ENCODE peak calls at places on chromosomes 5 and 9, in seven cellular contexts. Z, J, W, D, U, I and F are unnamed samples.
A peak's percentile ranks its signal among the peaks of the same experiment; 100 is the strongest.

GRCh38 chr9:13960011-13960765 is 353.8 kb downstream of the NFIB start:
- DNase-seq in I (no peak), U (no peak), W (peak; percentile 40), J (no peak), Z (no peak), D (no peak), F (peak; percentile 37)

GRCh38 chr9:16337322-16338029 is 533.0 kb downstream of the BNC2 start:
- DNase-seq in I (no peak), J (peak; percentile 96), D (peak; percentile 65), Z (no peak), W (no peak), U (peak; percentile 80), F (peak; percentile 63)

GRCh38 chr9:78288214-78288892 is 8.6 kb upstream of the PSAT1 start:
- DNase-seq in J (no peak), I (no peak), U (peak; percentile 18), Z (no peak), D (no peak), W (no peak), F (no peak)

GRCh38 chr9:92094655-92095054 is 20.6 kb downstream of the SPTLC1 start:
- DNase-seq in W (no peak), J (peak; percentile 5), U (peak; percentile 75), D (no peak), Z (no peak), I (no peak), F (peak; percentile 42)

GRCh38 chr5:66653380-66653779 is 57.2 kb downstream of the MAST4 start:
- DNase-seq in U (peak; percentile 54), D (no peak), W (no peak), J (peak; percentile 71), I (no peak), Z (no peak), F (no peak)

GRCh38 chr9:100309992-100310391 is 42.8 kb downstream of the TEX10 start:
- DNase-seq in I (no peak), D (no peak), W (no peak), U (no peak), J (no peak), Z (no peak), F (peak; percentile 19)

GRCh38 chr5:45521067-45521466 is 175.1 kb downstream of the HCN1 start:
- DNase-seq in U (no peak), Z (no peak), D (no peak), I (peak; percentile 67), W (no peak), J (peak; percentile 60), F (peak; percentile 52)

GRCh38 chr5:9188131-9188530 is 357.7 kb downstream of the SEMA5A start:
- DNase-seq in Z (no peak), W (no peak), J (peak; percentile 92), D (peak; percentile 58), I (no peak), U (peak; percentile 32), F (peak; percentile 95)

GRCh38 chr9:111037744-111038335 is 430 bp downstream of the LPAR1 start:
- DNase-seq in U (peak; percentile 14), Z (no peak), D (no peak), W (peak; percentile 30), J (peak; percentile 35), I (peak; percentile 51), F (peak; percentile 53)

GRCh38 chr9:95049761-95050160 is 267.7 kb downstream of the FANCC start:
- DNase-seq in Z (no peak), J (no peak), W (no peak), U (no peak), I (no peak), D (no peak), F (no peak)

GRCh38 chr5:73606206-73606753 is 19.7 kb upstream of the ARHGEF28 start:
- DNase-seq in W (no peak), U (no peak), J (no peak), I (no peak), D (no peak), Z (no peak), F (peak; percentile 26)
- H3K4me3 ChIP-seq in W (no peak overlapping the region), U (no peak overlapping the region), J (no peak overlapping the region), I (no peak overlapping the region), D (no peak overlapping the region), Z (no peak overlapping the region), F (no peak overlapping the region)

GRCh38 chr9:130844028-130844427 is 9.0 kb downstream of the ABL1 start:
- DNase-seq in D (no peak), W (peak; percentile 42), I (no peak), U (no peak), Z (no peak), J (no peak), F (no peak)

GRCh38 chr9:130846487-130847305 is 11.6 kb downstream of the ABL1 start:
- DNase-seq in I (no peak), W (peak; percentile 72), J (peak; percentile 85), U (no peak), Z (peak; percentile 90), D (no peak), F (peak; percentile 72)

GRCh38 chr9:130845901-130846381 is 10.9 kb downstream of the ABL1 start:
- DNase-seq in I (no peak), D (no peak), U (no peak), Z (no peak), J (peak; percentile 89), W (no peak), F (peak; percentile 90)

GRCh38 chr9:130843049-130843908 is 8.2 kb downstream of the ABL1 start:
- DNase-seq in J (no peak), D (no peak), U (no peak), W (no peak), Z (no peak), I (no peak), F (no peak)

DNA sequence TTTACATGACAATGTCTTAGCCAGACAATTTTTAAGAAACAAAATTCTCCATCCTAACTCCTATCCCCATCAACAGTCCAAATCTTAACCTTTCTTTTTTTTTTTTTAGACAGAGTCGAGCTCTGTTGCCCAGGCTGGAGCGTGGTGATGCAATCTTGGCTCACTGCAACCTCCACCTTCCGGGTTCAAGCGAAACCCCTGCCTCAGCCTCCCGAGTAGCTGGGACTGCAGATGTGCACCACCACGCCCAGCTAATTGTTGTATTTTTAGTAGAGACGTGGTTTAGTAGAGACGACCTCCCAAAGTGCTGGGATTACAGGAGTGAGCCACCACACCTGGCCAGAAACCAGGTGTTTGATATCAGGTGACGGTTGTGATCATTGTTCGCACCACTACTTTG is 10.2 kb downstream of the ABL1 start:
- DNase-seq in Z (no peak), J (no peak), W (peak; percentile 56), I (no peak), U (no peak), D (no peak), F (no peak)
- H3K4me3 ChIP-seq in Z (peak overlapping the region; percentile 66), J (no peak overlapping the region), W (no peak overlapping the region), I (no peak overlapping the region), U (no peak overlapping the region), D (peak overlapping the region; percentile 5), F (no peak overlapping the region)

GRCh38 chr5:141343242-141343952 is at the start of gene PCDHGA3:
- DNase-seq in Z (no peak), U (peak; percentile 49), I (no peak), J (peak; percentile 62), W (no peak), D (no peak), F (peak; percentile 61)
- H3K4me3 ChIP-seq in Z (peak within 1 kb of the TSS; percentile 21), U (no peak within 1 kb of the TSS), I (no peak within 1 kb of the TSS), J (peak within 1 kb of the TSS; percentile 39), W (peak within 1 kb of the TSS; percentile 42), D (peak within 1 kb of the TSS; percentile 3), F (peak within 1 kb of the TSS; percentile 45)

GRCh38 chr5:72134226-72134625 is 27.0 kb downstream of the MAP1B start:
- DNase-seq in U (no peak), Z (no peak), D (no peak), I (no peak), W (no peak), J (peak; percentile 43), F (no peak)
- H3K4me3 ChIP-seq in U (no peak overlapping the region), Z (no peak overlapping the region), D (no peak overlapping the region), I (no peak overlapping the region), W (no peak overlapping the region), J (no peak overlapping the region), F (no peak overlapping the region)

GRCh38 chr9:6471231-6471630 is 58.2 kb downstream of the UHRF2 start:
- DNase-seq in J (no peak), I (no peak), W (no peak), D (no peak), Z (no peak), U (no peak), F (no peak)

GRCh38 chr9:6473149-6473548 is 60.1 kb downstream of the UHRF2 start:
- DNase-seq in Z (no peak), I (no peak), D (no peak), U (no peak), W (no peak), J (no peak), F (no peak)
- H3K4me3 ChIP-seq in Z (no peak overlapping the region), I (no peak overlapping the region), D (no peak overlapping the region), U (no peak overlapping the region), W (no peak overlapping the region), J (no peak overlapping the region), F (no peak overlapping the region)

GRCh38 chr5:138273834-138274188 is 610 bp downstream of the GFRA3 start:
- DNase-seq in Z (no peak), J (no peak), I (no peak), W (no peak), U (no peak), D (no peak), F (no peak)
- H3K4me3 ChIP-seq in Z (peak overlapping the region; percentile 58), J (peak overlapping the region; percentile 29), I (peak overlapping the region; percentile 31), W (peak overlapping the region; percentile 55), U (peak overlapping the region; percentile 10), D (peak overlapping the region; percentile 52), F (peak overlapping the region; percentile 48)

GRCh38 chr9:38622083-38622674 is 1.8 kb upstream of the ANKRD18A start:
- DNase-seq in I (peak; percentile 52), Z (no peak), D (no peak), U (peak; percentile 65), J (peak; percentile 3), W (peak; percentile 17), F (no peak)
- H3K4me3 ChIP-seq in I (peak overlapping the region; percentile 61), Z (peak overlapping the region; percentile 64), D (no peak overlapping the region), U (peak overlapping the region; percentile 56), J (peak overlapping the region; percentile 50), W (peak overlapping the region; percentile 54), F (no peak overlapping the region)

DNA sequence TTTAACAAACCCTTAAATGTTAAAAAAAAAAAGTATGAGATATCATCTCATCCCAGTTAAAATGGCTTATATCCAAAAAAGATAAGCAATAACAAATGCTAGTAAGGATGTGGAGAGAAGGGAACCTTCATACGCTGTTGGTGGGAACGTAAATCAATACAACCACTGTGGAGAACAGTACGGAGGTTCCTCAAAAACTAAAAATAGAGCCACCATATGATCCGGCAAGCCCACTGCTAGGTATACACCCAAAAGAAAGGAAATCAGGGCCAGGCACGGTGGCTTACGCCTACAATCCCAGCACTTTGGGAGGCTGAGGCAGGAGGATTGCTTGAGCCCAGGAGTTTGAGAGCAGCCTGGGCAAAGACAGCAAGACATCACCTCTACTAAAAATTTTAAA is 3.0 kb downstream of the MTMR12 start:
- DNase-seq in J (no peak), I (no peak), Z (no peak), D (no peak), U (no peak), W (no peak), F (no peak)
- H3K4me3 ChIP-seq in J (no peak overlapping the region), I (no peak overlapping the region), Z (no peak overlapping the region), D (no peak overlapping the region), U (no peak overlapping the region), W (no peak overlapping the region), F (no peak overlapping the region)